ENCODE peak calls at places on chromosomes 6 and 20, in four cellular contexts. U is HEK293T, H is HepG2, E is GM12878. Y is an unnamed sample.

GRCh38 chr20:1858859-1859258 is 36.3 kb upstream of the SIRPA start:
- DNase-seq in U (no peak), H (no peak), E (no peak), Y (no peak)

GRCh38 chr6:121944361-121944760 is 455.1 kb upstream of the HSF2 start:
- DNase-seq in U (no peak), H (no peak), E (no peak), Y (no peak)

GRCh38 chr20:63368151-63368550 is 7.0 kb upstream of the CHRNA4 start:
- DNase-seq in U (no peak), H (no peak), E (no peak), Y (no peak)

GRCh38 chr20:46970937-46971630 is 76.4 kb downstream of the EYA2 start:
- DNase-seq in U (peak), H (peak), E (no peak), Y (peak)

GRCh38 chr6:110561708-110562107 is 85.3 kb upstream of the SLC22A16 start:
- DNase-seq in U (no peak), H (no peak), E (no peak), Y (no peak)

GRCh38 chr6:42960243-42961019 is at the start of gene GNMT:
- DNase-seq in U (no peak), H (peak), E (no peak), Y (no peak)

GRCh38 chr6:2818593-2818992 is 23.1 kb downstream of the SERPINB1 start:
- DNase-seq in U (no peak), H (no peak), E (no peak), Y (no peak)

GRCh38 chr20:4369798-4370124 is 351.9 kb upstream of the PRND start:
- DNase-seq in U (no peak), H (no peak), E (peak), Y (no peak)

GRCh38 chr6:46062312-46062711 is 46.7 kb upstream of the CLIC5 start:
- DNase-seq in U (no peak), H (no peak), E (no peak), Y (no peak)

GRCh38 chr20:44610313-44610965 is 28.1 kb downstream of the PKIG start:
- DNase-seq in U (no peak), H (no peak), E (no peak), Y (no peak)

GRCh38 chr6:6686748-6687601 is 98.5 kb downstream of the LY86 start:
- DNase-seq in U (peak), H (peak), E (no peak), Y (peak)

GRCh38 chr20:24804481-24805206 is 144.4 kb upstream of the CST7 start:
- DNase-seq in U (no peak), H (no peak), E (no peak), Y (no peak)

GRCh38 chr20:45251884-45252571 is 2.3 kb downstream of the SLPI start:
- DNase-seq in U (no peak), H (no peak), E (no peak), Y (no peak)

GRCh38 chr6:100553243-100553642 is 88.5 kb upstream of the SIM1 start:
- DNase-seq in U (no peak), H (no peak), E (no peak), Y (no peak)

GRCh38 chr6:18496462-18496861 is 109.3 kb downstream of the RNF144B start:
- DNase-seq in U (no peak), H (no peak), E (no peak), Y (no peak)

GRCh38 chr20:24780648-24781047 is 168.4 kb upstream of the CST7 start:
- DNase-seq in U (no peak), H (no peak), E (no peak), Y (no peak)

GRCh38 chr6:105259912-105260889 is 80.4 kb upstream of the POPDC3 start:
- DNase-seq in U (no peak), H (no peak), E (no peak), Y (no peak)

GRCh38 chr6:118813795-118814194 is 80.2 kb upstream of the ASF1A start:
- DNase-seq in U (no peak), H (no peak), E (no peak), Y (no peak)

GRCh38 chr20:49593441-49594142 is 25.7 kb upstream of the PTGIS start:
- DNase-seq in U (no peak), H (no peak), E (no peak), Y (no peak)

GRCh38 chr6:157976345-157977175 is 5.1 kb upstream of the SYNJ2 start:
- DNase-seq in U (no peak), H (peak), E (no peak), Y (no peak)

GRCh38 chr20:21393142-21393541 is 4.2 kb downstream of the NKX2-4 start:
- DNase-seq in U (no peak), H (no peak), E (no peak), Y (no peak)

GRCh38 chr20:891121-892080 is 24.7 kb downstream of the ANGPT4 start:
- DNase-seq in U (no peak), H (no peak), E (peak), Y (no peak)

GRCh38 chr20:43736588-43737091 is 9.8 kb upstream of the GTSF1L start:
- DNase-seq in U (no peak), H (no peak), E (peak), Y (peak)

GRCh38 chr6:12245763-12246720 is 44.1 kb upstream of the EDN1 start:
- DNase-seq in U (no peak), H (no peak), E (no peak), Y (no peak)

DNA sequence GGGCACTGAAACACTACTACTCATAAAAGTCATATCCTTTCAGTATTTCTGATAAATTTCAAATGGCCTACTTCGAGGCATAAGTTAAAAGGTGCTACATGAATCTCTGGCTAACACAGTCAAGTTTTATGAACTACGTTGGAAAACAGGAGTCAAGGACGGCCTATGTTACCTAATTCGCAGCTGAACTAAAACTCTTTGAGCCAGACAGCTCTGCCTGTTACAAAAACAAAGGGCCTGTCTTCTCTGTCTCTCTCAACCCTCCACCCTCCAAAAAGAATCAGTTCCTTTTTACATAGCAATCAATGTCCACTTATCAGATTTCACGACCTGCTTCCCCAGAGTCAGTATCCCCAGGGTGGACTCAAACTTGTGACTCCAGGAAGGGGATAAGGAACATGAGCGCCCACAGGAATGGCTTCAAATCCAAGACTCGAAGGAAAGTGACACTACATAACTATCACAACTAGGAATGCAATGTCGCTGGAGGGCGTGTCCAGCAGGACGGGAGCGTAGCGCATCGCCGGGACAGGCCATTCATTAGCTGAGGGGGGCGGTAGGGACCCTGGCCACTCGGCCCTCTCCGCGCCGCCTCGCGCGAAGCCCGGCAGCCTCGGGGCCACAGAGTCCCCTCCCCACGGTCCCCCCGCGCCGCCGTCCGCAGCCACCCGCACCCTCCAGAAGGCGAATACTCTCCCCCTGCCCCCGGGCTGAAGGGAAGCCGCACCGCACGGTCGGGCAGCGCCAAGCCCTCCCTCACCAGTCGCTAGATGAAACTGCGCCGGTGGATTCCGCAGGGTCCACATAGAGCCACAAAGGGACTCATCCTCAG is 526 bp downstream of the IBTK start:
- DNase-seq in U (peak), H (peak), E (no peak), Y (peak)
- TF ChIP-seq FOXK2 in U (no peak), H (no peak), E (no peak), Y (peak)

GRCh38 chr6:84872996-84873395 is 108.6 kb upstream of the TBX18 start:
- DNase-seq in U (no peak), H (no peak), E (no peak), Y (no peak)
- TF ChIP-seq FOXK2 in U (no peak), H (no peak), E (no peak), Y (no peak)

DNA sequence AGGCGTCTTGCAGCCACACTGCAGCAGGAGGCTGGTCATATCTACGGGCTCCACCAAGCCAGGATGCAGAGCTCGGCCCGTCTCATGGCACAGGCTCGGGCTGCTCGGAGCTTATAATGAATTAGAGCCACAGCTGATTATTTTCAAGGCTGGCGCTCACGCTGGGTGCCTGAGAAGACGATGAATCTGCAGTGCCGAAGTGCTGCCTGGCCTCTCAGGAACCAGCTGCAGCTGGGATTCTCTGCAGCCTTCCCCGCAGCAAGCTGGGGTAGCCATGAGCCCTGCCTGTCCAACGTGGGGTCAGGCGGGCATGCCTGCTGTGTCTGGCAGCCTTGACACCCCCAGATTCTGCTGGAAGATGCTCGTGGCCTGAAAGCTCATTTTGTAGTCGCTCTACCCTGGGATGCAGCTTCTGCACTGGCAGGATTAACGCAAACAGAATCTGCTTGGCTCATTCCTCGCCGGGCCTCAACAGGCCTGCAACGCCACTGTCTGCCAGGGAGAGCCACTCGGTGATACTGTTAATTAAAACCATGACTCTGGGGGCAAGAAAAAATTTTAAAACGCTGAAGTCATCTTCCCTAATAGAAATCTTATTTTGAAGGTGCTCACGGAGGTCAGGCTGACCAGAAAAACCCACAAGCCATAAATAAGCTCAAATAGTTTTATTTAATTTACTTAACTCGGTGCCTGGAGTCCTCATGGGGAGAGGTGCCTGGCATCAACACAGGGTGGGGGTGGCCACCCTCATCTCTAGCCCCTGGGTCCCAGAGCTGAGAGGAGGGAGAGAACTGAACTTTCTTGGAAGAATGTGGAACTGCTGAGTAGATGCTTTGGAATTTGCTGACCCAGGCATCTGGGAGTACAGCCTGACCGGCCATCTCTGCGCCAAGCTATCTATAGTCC is 104.5 kb downstream of the CDH26 start:
- DNase-seq in U (no peak), H (no peak), E (no peak), Y (no peak)
- TF ChIP-seq FOXK2 in U (no peak), H (no peak), E (no peak), Y (no peak)

GRCh38 chr20:19588731-19589130 is 169.3 kb upstream of the RIN2 start:
- DNase-seq in U (no peak), H (peak), E (no peak), Y (no peak)
- TF ChIP-seq FOXK2 in U (no peak), H (no peak), E (no peak), Y (no peak)

Y was measured in K562.